ENCODE peak calls at places on chromosomes 3 and 15, in four cellular contexts. One of them, this sample, is unnamed. For H3K9me3, the result is how much of the 10 kb centered on the place peaks cover.

GRCh38 chr3:22704571-22705354 is 498.4 kb upstream of the UBE2E2 start:
- DNase-seq in CD4-positive, CD25-positive, alpha-beta regulatory T cell: no peak
- DNase-seq in ovary: no peak
- DNase-seq in GM23248: no peak
- DNase-seq in this sample: no peak

GRCh38 chr3:140505876-140506275 is 172.0 kb upstream of the TRIM42 start:
- DNase-seq in CD4-positive, CD25-positive, alpha-beta regulatory T cell: no peak
- DNase-seq in ovary: no peak
- DNase-seq in GM23248: no peak
- DNase-seq in this sample: no peak

GRCh38 chr15:78243491-78243941 is 9.2 kb upstream of the ACSBG1 start:
- DNase-seq in CD4-positive, CD25-positive, alpha-beta regulatory T cell: no peak
- DNase-seq in ovary: no peak
- DNase-seq in GM23248: peak
- DNase-seq in this sample: peak

GRCh38 chr15:74635228-74635627 is 19.6 kb downstream of the CLK3 start:
- DNase-seq in CD4-positive, CD25-positive, alpha-beta regulatory T cell: peak
- DNase-seq in ovary: peak
- DNase-seq in GM23248: peak
- DNase-seq in this sample: peak

GRCh38 chr15:65952425-65953053 is 83.2 kb downstream of the RAB11A start:
- DNase-seq in CD4-positive, CD25-positive, alpha-beta regulatory T cell: no peak
- DNase-seq in ovary: no peak
- DNase-seq in GM23248: peak
- DNase-seq in this sample: no peak

GRCh38 chr3:40680685-40681657 is 156.2 kb downstream of the ZNF621 start:
- DNase-seq in CD4-positive, CD25-positive, alpha-beta regulatory T cell: no peak
- DNase-seq in ovary: no peak
- DNase-seq in GM23248: no peak
- DNase-seq in this sample: no peak

GRCh38 chr3:185934726-185935464 is 2.9 kb downstream of the TRA2B start:
- DNase-seq in CD4-positive, CD25-positive, alpha-beta regulatory T cell: no peak
- DNase-seq in ovary: no peak
- DNase-seq in GM23248: peak
- DNase-seq in this sample: no peak

GRCh38 chr15:42385206-42385979 is 26.1 kb downstream of the CAPN3 start:
- DNase-seq in CD4-positive, CD25-positive, alpha-beta regulatory T cell: no peak
- DNase-seq in ovary: no peak
- DNase-seq in GM23248: peak
- DNase-seq in this sample: no peak

GRCh38 chr3:84440306-84440705 is 518.5 kb upstream of the CADM2 start:
- DNase-seq in CD4-positive, CD25-positive, alpha-beta regulatory T cell: no peak
- DNase-seq in ovary: no peak
- DNase-seq in GM23248: no peak
- DNase-seq in this sample: no peak

GRCh38 chr3:38655708-38656300 is 6.3 kb upstream of the SCN5A start:
- DNase-seq in CD4-positive, CD25-positive, alpha-beta regulatory T cell: no peak
- DNase-seq in ovary: no peak
- DNase-seq in GM23248: peak
- DNase-seq in this sample: no peak

GRCh38 chr15:47196057-47196456 is 521.2 kb upstream of the SEMA6D start:
- DNase-seq in CD4-positive, CD25-positive, alpha-beta regulatory T cell: peak
- DNase-seq in ovary: peak
- DNase-seq in GM23248: peak
- DNase-seq in this sample: peak

GRCh38 chr3:167776144-167776685 is 40.7 kb downstream of the SERPINI1 start:
- DNase-seq in CD4-positive, CD25-positive, alpha-beta regulatory T cell: no peak
- DNase-seq in ovary: no peak
- DNase-seq in GM23248: no peak
- DNase-seq in this sample: no peak

GRCh38 chr3:30473374-30474051 is 132.9 kb upstream of the TGFBR2 start:
- DNase-seq in CD4-positive, CD25-positive, alpha-beta regulatory T cell: no peak
- DNase-seq in ovary: peak
- DNase-seq in GM23248: peak
- DNase-seq in this sample: no peak

GRCh38 chr3:151124476-151124875 is 39.0 kb downstream of the MED12L start:
- DNase-seq in CD4-positive, CD25-positive, alpha-beta regulatory T cell: no peak
- DNase-seq in ovary: no peak
- DNase-seq in GM23248: no peak
- DNase-seq in this sample: no peak

GRCh38 chr15:54519577-54519976 is 541.3 kb downstream of the UNC13C start:
- DNase-seq in CD4-positive, CD25-positive, alpha-beta regulatory T cell: no peak
- DNase-seq in ovary: no peak
- DNase-seq in GM23248: no peak
- DNase-seq in this sample: no peak

GRCh38 chr3:157649511-157649910 is 146.3 kb upstream of the VEPH1 start:
- DNase-seq in CD4-positive, CD25-positive, alpha-beta regulatory T cell: no peak
- DNase-seq in ovary: no peak
- DNase-seq in GM23248: no peak
- DNase-seq in this sample: no peak

GRCh38 chr3:31047673-31048072 is 153.2 kb upstream of the GADL1 start:
- DNase-seq in CD4-positive, CD25-positive, alpha-beta regulatory T cell: no peak
- DNase-seq in ovary: no peak
- DNase-seq in GM23248: no peak
- DNase-seq in this sample: no peak

GRCh38 chr3:11251807-11252176 is 20.4 kb upstream of the ATG7 start:
- DNase-seq in CD4-positive, CD25-positive, alpha-beta regulatory T cell: no peak
- DNase-seq in ovary: no peak
- DNase-seq in GM23248: no peak
- DNase-seq in this sample: no peak

GRCh38 chr3:129623447-129624118 is 17.1 kb upstream of the PLXND1 start:
- DNase-seq in CD4-positive, CD25-positive, alpha-beta regulatory T cell: no peak
- DNase-seq in ovary: peak
- DNase-seq in GM23248: no peak
- DNase-seq in this sample: peak

GRCh38 chr3:71998995-71999673 is 214.2 kb upstream of the PROK2 start:
- DNase-seq in CD4-positive, CD25-positive, alpha-beta regulatory T cell: no peak
- DNase-seq in ovary: no peak
- DNase-seq in GM23248: peak
- DNase-seq in this sample: no peak

GRCh38 chr3:177622520-177622919 is 425.2 kb upstream of the TBL1XR1 start:
- DNase-seq in CD4-positive, CD25-positive, alpha-beta regulatory T cell: no peak
- DNase-seq in ovary: no peak
- DNase-seq in GM23248: no peak
- DNase-seq in this sample: no peak
- H3K9me3 ChIP-seq in CD4-positive, CD25-positive, alpha-beta regulatory T cell: under half
- H3K9me3 ChIP-seq in ovary: under half
- H3K9me3 ChIP-seq in GM23248: under half
- H3K9me3 ChIP-seq in this sample: under half

GRCh38 chr3:10204921-10205320 is 40.2 kb downstream of the IRAK2 start:
- DNase-seq in CD4-positive, CD25-positive, alpha-beta regulatory T cell: no peak
- DNase-seq in ovary: no peak
- DNase-seq in GM23248: peak
- DNase-seq in this sample: no peak

GRCh38 chr3:10206166-10206511 is 41.4 kb downstream of the IRAK2 start:
- DNase-seq in CD4-positive, CD25-positive, alpha-beta regulatory T cell: no peak
- DNase-seq in ovary: no peak
- DNase-seq in GM23248: no peak
- DNase-seq in this sample: no peak

DNA sequence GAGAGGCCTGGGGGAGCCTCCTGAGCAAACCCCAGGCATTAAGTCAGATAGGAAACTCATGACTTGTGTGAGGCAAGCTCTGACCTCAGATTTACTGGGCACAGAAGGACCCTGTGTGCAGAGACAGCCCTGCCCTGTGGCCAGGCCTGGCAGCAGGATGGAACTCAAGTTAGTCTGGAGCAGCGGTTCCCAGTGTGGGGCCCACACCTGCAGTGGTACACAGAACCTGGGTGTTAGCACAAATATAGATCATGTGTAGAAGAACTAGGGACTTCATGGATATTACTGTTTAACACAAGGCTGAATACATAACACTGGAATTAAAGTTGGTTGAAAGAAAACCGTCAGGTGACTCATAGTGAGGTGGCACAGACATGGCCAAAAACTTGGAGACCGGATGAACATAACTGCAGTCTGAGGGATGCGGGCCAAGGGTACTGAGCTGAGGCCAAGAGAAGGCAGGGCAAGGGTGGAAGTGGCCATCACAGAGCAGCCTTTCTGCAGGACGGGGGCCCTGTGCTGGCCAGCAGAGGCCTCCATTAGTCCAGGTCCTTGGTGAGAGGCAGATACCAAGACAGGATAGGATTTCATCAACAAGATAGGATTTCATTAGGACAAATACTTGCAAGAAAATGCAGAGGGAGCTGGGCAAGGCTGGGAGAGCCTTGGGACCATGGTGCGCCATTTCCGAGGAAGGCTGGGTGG is 40.9 kb downstream of the IRAK2 start:
- DNase-seq in CD4-positive, CD25-positive, alpha-beta regulatory T cell: no peak
- DNase-seq in ovary: no peak
- DNase-seq in GM23248: peak
- DNase-seq in this sample: no peak
- H3K27ac ChIP-seq in CD4-positive, CD25-positive, alpha-beta regulatory T cell: no peak
- H3K27ac ChIP-seq in ovary: no peak
- H3K27ac ChIP-seq in GM23248: peak
- H3K27ac ChIP-seq in this sample: peak

DNA sequence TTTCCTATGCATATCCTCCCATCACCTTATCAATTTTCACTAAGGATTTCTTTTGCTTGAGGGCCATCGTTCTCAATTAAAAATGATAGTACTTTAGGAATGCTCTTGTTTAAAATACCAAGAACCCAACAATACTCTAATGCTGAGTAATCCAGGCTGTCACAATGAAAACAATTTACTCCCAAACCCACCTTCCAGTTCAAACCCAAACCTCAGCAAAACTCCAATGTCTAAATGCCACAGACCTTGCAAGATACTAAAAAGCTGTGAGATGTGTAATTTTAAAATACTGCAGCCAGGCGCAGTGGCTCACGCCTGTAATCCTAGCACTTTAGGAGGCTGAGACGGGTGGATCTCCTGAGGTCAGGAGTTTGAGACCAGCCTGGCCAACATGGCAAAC is 889.8 kb downstream of the ROBO1 start:
- DNase-seq in CD4-positive, CD25-positive, alpha-beta regulatory T cell: no peak
- DNase-seq in ovary: no peak
- DNase-seq in GM23248: peak
- DNase-seq in this sample: no peak
- H3K4me3 ChIP-seq in CD4-positive, CD25-positive, alpha-beta regulatory T cell: no peak
- H3K4me3 ChIP-seq in ovary: no peak
- H3K4me3 ChIP-seq in GM23248: no peak
- H3K4me3 ChIP-seq in this sample: no peak

GRCh38 chr3:123926396-123926795 is 34.6 kb downstream of the CCDC14 start:
- DNase-seq in CD4-positive, CD25-positive, alpha-beta regulatory T cell: no peak
- DNase-seq in ovary: no peak
- DNase-seq in GM23248: no peak
- DNase-seq in this sample: no peak

GRCh38 chr3:123920383-123920782 is 36.3 kb upstream of the MYLK start:
- DNase-seq in CD4-positive, CD25-positive, alpha-beta regulatory T cell: no peak
- DNase-seq in ovary: no peak
- DNase-seq in GM23248: no peak
- DNase-seq in this sample: no peak

GRCh38 chr3:123919353-123919752 is 35.2 kb upstream of the MYLK start:
- DNase-seq in CD4-positive, CD25-positive, alpha-beta regulatory T cell: no peak
- DNase-seq in ovary: no peak
- DNase-seq in GM23248: no peak
- DNase-seq in this sample: no peak

DNA sequence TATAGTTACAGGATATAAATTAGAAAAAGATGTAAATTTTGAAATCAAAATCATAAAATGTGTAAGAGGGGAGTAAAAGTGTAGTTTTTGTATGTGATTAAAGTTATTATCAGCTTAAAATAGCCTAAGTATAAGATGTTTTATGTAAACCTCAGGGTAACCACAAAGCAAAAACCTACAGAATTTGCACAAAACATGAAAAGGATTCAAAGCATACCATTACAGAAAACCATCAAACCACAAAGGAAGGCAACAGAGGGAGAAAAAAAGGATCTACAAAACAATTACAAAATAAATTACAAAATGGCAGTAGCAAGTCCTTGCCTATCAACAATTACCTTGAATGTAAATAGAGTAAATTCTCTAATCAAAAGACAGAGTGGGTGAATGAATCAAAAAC is 36.7 kb upstream of the MYLK start:
- DNase-seq in CD4-positive, CD25-positive, alpha-beta regulatory T cell: no peak
- DNase-seq in ovary: no peak
- DNase-seq in GM23248: no peak
- DNase-seq in this sample: no peak
- H3K9me3 ChIP-seq in CD4-positive, CD25-positive, alpha-beta regulatory T cell: under half
- H3K9me3 ChIP-seq in ovary: under half
- H3K9me3 ChIP-seq in GM23248: under half
- H3K9me3 ChIP-seq in this sample: under half

DNA sequence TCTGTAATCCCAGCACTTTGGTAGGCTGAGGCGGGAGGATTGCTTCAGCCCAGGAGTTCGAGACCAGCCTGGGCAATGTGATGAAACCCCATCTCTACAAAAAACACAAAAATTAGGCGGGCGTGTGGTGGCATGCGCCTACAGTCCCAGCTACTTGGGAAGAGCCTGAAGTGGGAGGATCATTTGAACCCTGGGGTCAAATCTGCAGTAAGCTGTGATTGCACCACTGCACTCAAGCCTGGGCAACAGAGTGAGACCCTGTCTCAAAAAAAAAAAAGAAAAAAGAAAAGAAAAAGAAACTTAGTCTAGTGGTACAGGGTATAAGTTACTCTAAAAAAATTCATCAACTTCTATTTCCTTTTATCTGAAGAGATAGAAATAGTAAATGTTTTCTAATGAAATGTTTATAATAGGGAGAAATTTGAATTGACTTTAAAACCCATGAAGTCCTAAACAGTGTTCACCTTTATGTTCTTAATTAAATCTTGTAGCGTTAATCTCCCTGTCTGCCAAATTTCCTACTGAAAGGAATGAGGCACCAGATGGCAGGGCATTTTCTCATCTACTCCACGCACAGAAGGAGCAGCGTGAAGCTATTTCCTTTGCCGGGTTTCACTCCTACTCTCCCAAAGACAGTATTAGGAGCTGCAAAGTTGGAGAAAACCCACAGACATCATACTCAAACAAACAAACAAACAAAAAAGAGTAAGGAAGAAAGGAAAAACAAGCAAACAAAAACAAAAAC is 1.9 kb downstream of the PCLAF start:
- DNase-seq in CD4-positive, CD25-positive, alpha-beta regulatory T cell: no peak
- DNase-seq in ovary: no peak
- DNase-seq in GM23248: peak
- DNase-seq in this sample: no peak
- H3K27ac ChIP-seq in CD4-positive, CD25-positive, alpha-beta regulatory T cell: no peak
- H3K27ac ChIP-seq in ovary: no peak
- H3K27ac ChIP-seq in GM23248: no peak
- H3K27ac ChIP-seq in this sample: no peak

GRCh38 chr15:61906961-61907752 is 153.1 kb downstream of the VPS13C start:
- DNase-seq in CD4-positive, CD25-positive, alpha-beta regulatory T cell: no peak
- DNase-seq in ovary: no peak
- DNase-seq in GM23248: no peak
- DNase-seq in this sample: no peak

GRCh38 chr15:61910839-61911369 is 149.3 kb downstream of the VPS13C start:
- DNase-seq in CD4-positive, CD25-positive, alpha-beta regulatory T cell: no peak
- DNase-seq in ovary: no peak
- DNase-seq in GM23248: no peak
- DNase-seq in this sample: no peak

GRCh38 chr15:61907753-61908086 is 152.5 kb downstream of the VPS13C start:
- DNase-seq in CD4-positive, CD25-positive, alpha-beta regulatory T cell: no peak
- DNase-seq in ovary: no peak
- DNase-seq in GM23248: no peak
- DNase-seq in this sample: no peak

GRCh38 chr15:61908241-61908640 is 152.0 kb downstream of the VPS13C start:
- DNase-seq in CD4-positive, CD25-positive, alpha-beta regulatory T cell: no peak
- DNase-seq in ovary: no peak
- DNase-seq in GM23248: no peak
- DNase-seq in this sample: no peak
- H3K4me3 ChIP-seq in CD4-positive, CD25-positive, alpha-beta regulatory T cell: no peak
- H3K4me3 ChIP-seq in ovary: no peak
- H3K4me3 ChIP-seq in GM23248: no peak
- H3K4me3 ChIP-seq in this sample: no peak

GRCh38 chr15:82995938-82996337 is 9.9 kb downstream of the RAMAC start:
- DNase-seq in CD4-positive, CD25-positive, alpha-beta regulatory T cell: no peak
- DNase-seq in ovary: no peak
- DNase-seq in GM23248: peak
- DNase-seq in this sample: no peak
- H3K9me3 ChIP-seq in CD4-positive, CD25-positive, alpha-beta regulatory T cell: under half
- H3K9me3 ChIP-seq in ovary: under half
- H3K9me3 ChIP-seq in GM23248: under half
- H3K9me3 ChIP-seq in this sample: under half

This sample was measured in pancreas.